ENCODE peak calls at places on chromosomes 11 and 22, in four cellular contexts. N is right atrium auricular region; M is CD4-positive, alpha-beta memory T cell; C is prostate gland. W is an unnamed sample. For H3K4me1, the result is how much of the 10 kb centered on the place peaks cover.

GRCh38 chr11:16770016-16770415 is 31.6 kb downstream of the C11orf58 start:
- DNase-seq in N (no peak), M (no peak), C (no peak), W (no peak)

GRCh38 chr11:36123353-36124220 is 165.6 kb downstream of the COMMD9 start:
- DNase-seq in N (no peak), M (no peak), C (no peak), W (no peak)

GRCh38 chr11:5986885-5987284 is at the start of gene OR52L1:
- DNase-seq in N (no peak), M (no peak), C (no peak), W (no peak)

GRCh38 chr11:122069946-122070345 is 46.1 kb downstream of the BLID start:
- DNase-seq in N (peak), M (no peak), C (no peak), W (no peak)

GRCh38 chr11:75351541-75352416 is at the start of gene ARRB1:
- DNase-seq in N (no peak), M (peak), C (no peak), W (no peak)

GRCh38 chr11:94550513-94550912 is 6.8 kb downstream of the FUT4 start:
- DNase-seq in N (no peak), M (no peak), C (no peak), W (no peak)

GRCh38 chr11:121670792-121671275 is 218.1 kb upstream of the SORL1-AS1 start:
- DNase-seq in N (no peak), M (no peak), C (no peak), W (no peak)

GRCh38 chr11:87213444-87213843 is 175.7 kb downstream of the TMEM135 start:
- DNase-seq in N (no peak), M (no peak), C (no peak), W (no peak)

GRCh38 chr11:98979212-98979611 is 41.5 kb upstream of the CNTN5 start:
- DNase-seq in N (no peak), M (no peak), C (no peak), W (no peak)

GRCh38 chr22:41576877-41577276 is 12.8 kb downstream of the PMM1 start:
- DNase-seq in N (no peak), M (peak), C (no peak), W (peak)

GRCh38 chr22:22583030-22583429 is 24.0 kb upstream of the PRAME start:
- DNase-seq in N (no peak), M (no peak), C (no peak), W (no peak)

GRCh38 chr11:134659882-134660281 is 247.8 kb upstream of the B3GAT1 start:
- DNase-seq in N (peak), M (no peak), C (no peak), W (no peak)

GRCh38 chr22:44884968-44885805 is 124.6 kb downstream of the PHF21B start:
- DNase-seq in N (no peak), M (no peak), C (no peak), W (no peak)

GRCh38 chr22:43206515-43207161 is 19.7 kb upstream of the TTLL12 start:
- DNase-seq in N (no peak), M (no peak), C (no peak), W (no peak)

GRCh38 chr11:70887428-70887827 is 364.9 kb downstream of the SHANK2 start:
- DNase-seq in N (no peak), M (no peak), C (no peak), W (no peak)

GRCh38 chr11:44805596-44805995 is 78.8 kb downstream of the TSPAN18 start:
- DNase-seq in N (no peak), M (no peak), C (no peak), W (no peak)

GRCh38 chr22:25402501-25403283 is 161.8 kb upstream of the GRK3 start:
- DNase-seq in N (no peak), M (no peak), C (peak), W (no peak)

GRCh38 chr11:121553806-121554205 is 101.0 kb upstream of the SORL1-AS1 start:
- DNase-seq in N (no peak), M (no peak), C (no peak), W (no peak)

GRCh38 chr11:78835646-78836045 is 261.0 kb upstream of the NARS2 start:
- DNase-seq in N (no peak), M (no peak), C (no peak), W (no peak)

GRCh38 chr22:37433786-37434185 is 6.5 kb upstream of the ELFN2 start:
- DNase-seq in N (no peak), M (no peak), C (no peak), W (no peak)

GRCh38 chr11:28347351-28347750 is 239.2 kb downstream of the METTL15 start:
- DNase-seq in N (no peak), M (no peak), C (no peak), W (no peak)
- H3K4me1 ChIP-seq in N (under half), M (under half), C (under half), W (under half)

DNA sequence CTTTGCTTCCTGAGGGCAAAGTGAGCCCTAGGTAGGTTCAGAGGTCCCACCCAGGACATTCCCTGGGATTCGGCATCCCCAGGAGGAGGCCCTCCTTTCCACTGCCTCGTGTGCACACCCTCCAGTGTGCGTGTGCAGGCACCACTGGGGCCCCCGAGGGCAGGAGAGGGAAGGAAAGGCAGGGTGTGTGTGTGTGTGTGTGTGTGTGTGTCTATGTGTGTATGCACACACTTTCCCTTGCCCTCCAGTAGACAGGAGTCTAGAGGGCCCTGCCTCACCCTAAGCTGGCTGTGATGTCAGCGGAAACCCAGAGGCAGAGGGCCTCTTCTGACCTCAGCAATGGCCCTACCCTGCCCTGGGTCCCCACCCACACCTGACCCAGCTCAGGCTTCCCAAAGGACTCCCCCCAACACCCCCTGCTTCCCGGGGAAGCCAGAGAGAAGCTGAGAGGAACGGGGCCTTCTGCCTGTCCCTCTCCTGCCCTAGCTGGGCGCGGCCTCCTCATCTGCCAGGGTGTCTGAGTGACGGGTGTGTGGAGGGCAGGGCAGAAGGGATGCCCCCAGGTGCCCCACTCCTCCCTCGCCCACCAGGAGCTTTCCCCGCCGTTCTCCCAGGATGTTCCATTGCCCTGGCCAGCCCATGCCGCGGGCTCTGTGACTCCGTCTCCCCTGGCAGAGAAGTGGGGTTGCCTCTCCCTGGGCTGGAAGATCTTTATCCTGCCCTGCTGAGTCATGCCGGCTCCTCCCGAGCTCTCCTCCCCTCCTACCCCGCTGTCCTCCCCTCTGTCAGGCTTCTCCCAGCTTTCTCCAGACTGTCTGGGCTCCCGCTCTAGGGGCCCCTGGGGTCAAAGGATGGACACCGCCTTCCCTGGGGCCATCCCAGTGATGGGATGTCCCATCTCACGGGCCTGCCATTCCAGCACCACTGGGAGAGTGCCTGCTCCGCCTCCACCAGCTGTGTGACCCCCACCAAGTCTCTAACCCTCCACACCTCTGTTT is 6.0 kb upstream of the CLCF1 start:
- DNase-seq in N (no peak), M (no peak), C (no peak), W (no peak)
- H3K4me1 ChIP-seq in N (under half), M (under half), C (under half), W (under half)

GRCh38 chr11:73912045-73912444 is 35.2 kb downstream of the PAAF1 start:
- DNase-seq in N (no peak), M (no peak), C (no peak), W (no peak)
- H3K4me1 ChIP-seq in N (under half), M (under half), C (under half), W (under half)

GRCh38 chr11:118084247-118084646 is 2.5 kb downstream of the SMIM35 start:
- DNase-seq in N (no peak), M (no peak), C (peak), W (no peak)
- H3K4me1 ChIP-seq in N (under half), M (under half), C (under half), W (under half)

DNA sequence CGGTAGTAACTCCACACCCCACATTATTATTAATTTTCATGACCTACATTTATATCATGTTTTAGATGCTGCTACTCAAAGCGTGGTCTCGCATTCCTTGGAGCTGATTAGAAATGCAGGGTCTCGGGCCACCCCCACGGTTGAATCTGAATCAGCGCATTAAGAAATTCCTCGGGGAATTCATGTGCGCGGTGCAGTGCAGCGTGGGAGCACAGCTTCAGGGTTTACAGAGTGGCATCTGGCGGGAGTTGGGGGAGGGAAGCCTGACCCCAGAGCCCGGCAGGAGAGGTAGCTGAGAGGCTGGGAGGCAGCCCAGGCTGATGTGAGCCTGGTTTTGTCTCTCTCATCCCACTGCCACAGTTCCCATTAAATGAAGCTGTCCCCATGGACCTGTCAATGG is 48.1 kb upstream of the DAGLA start:
- DNase-seq in N (no peak), M (no peak), C (no peak), W (no peak)
- H3K4me1 ChIP-seq in N (under half), M (under half), C (under half), W (under half)

GRCh38 chr11:130672911-130673310 is 224.5 kb downstream of the ADAMTS15 start:
- DNase-seq in N (no peak), M (no peak), C (no peak), W (no peak)
- H3K4me1 ChIP-seq in N (under half), M (under half), C (under half), W (under half)

GRCh38 chr11:65427691-65428577 is 5.3 kb downstream of the NEAT1 start:
- DNase-seq in N (peak), M (peak), C (peak), W (peak)

GRCh38 chr11:65429069-65429681 is 6.6 kb downstream of the NEAT1 start:
- DNase-seq in N (peak), M (no peak), C (peak), W (peak)

GRCh38 chr11:65426839-65427690 is 4.5 kb downstream of the NEAT1 start:
- DNase-seq in N (peak), M (peak), C (peak), W (peak)

GRCh38 chr11:65429724-65430405 is 7.3 kb downstream of the NEAT1 start:
- DNase-seq in N (peak), M (peak), C (peak), W (peak)

GRCh38 chr11:65428578-65429068 is 6.0 kb downstream of the NEAT1 start:
- DNase-seq in N (peak), M (no peak), C (peak), W (peak)
- H3K4me1 ChIP-seq in N (under half), M (half or more), C (under half), W (half or more)

GRCh38 chr11:27350503-27350902 is 12.5 kb downstream of the CCDC34 start:
- DNase-seq in N (no peak), M (no peak), C (no peak), W (no peak)
- H3K4me1 ChIP-seq in N (under half), M (under half), C (under half), W (under half)

W was measured in Karpas-422.